ENCODE peak calls at places on chromosomes 13 and 19, in five cellular contexts. Y is WTC11, E is IMR-90, U is fibroblast of lung, N is Calu3. Q is an unnamed sample.

GRCh38 chr13:31067416-31068118 is 94.1 kb downstream of the HSPH1 start:
- DNase-seq in Y (no peak), E (peak), U (peak), N (no peak), Q (peak)

GRCh38 chr13:25067054-25067453 is 28.9 kb upstream of the PABPC3 start:
- DNase-seq in Y (peak), E (no peak), U (no peak), N (no peak), Q (no peak)

GRCh38 chr13:49579501-49579900 is 5.9 kb downstream of the RCBTB1 start:
- DNase-seq in Y (no peak), E (no peak), U (no peak), N (no peak), Q (no peak)

GRCh38 chr13:35771898-35772297 is 295.4 kb upstream of the MAB21L1 start:
- DNase-seq in Y (no peak), E (peak), U (peak), N (no peak), Q (peak)

GRCh38 chr13:44050450-44051063 is 170.9 kb downstream of the LACC1 start:
- DNase-seq in Y (no peak), E (peak), U (no peak), N (peak), Q (peak)

GRCh38 chr13:68816715-68817114 is 1290.9 kb upstream of the ATXN8OS start:
- DNase-seq in Y (no peak), E (no peak), U (no peak), N (no peak), Q (no peak)

GRCh38 chr13:42855416-42855815 is 74.0 kb downstream of the FAM216B start:
- DNase-seq in Y (no peak), E (no peak), U (no peak), N (no peak), Q (no peak)

GRCh38 chr13:22848539-22849052 is 332.2 kb upstream of the SGCG start:
- DNase-seq in Y (peak), E (no peak), U (no peak), N (no peak), Q (no peak)

GRCh38 chr19:50725218-50725931 is 2.2 kb downstream of the CLEC11A start:
- DNase-seq in Y (no peak), E (no peak), U (no peak), N (no peak), Q (no peak)

GRCh38 chr13:23934481-23934880 is 37.2 kb upstream of the C1QTNF9B start:
- DNase-seq in Y (no peak), E (peak), U (peak), N (no peak), Q (peak)

GRCh38 chr13:113586661-113587479 is 2.3 kb downstream of the TFDP1 start:
- DNase-seq in Y (no peak), E (no peak), U (no peak), N (no peak), Q (no peak)

GRCh38 chr19:5590151-5590864 is 22.6 kb upstream of the TINCR start:
- DNase-seq in Y (no peak), E (no peak), U (no peak), N (no peak), Q (no peak)

GRCh38 chr19:1811472-1811894 is 593 bp downstream of the ATP8B3 start:
- DNase-seq in Y (no peak), E (peak), U (peak), N (peak), Q (peak)

GRCh38 chr19:1105217-1105872 is 1.6 kb downstream of the GPX4 start:
- DNase-seq in Y (no peak), E (peak), U (no peak), N (no peak), Q (no peak)

GRCh38 chr13:45518525-45519235 is 53.9 kb downstream of the COG3 start:
- DNase-seq in Y (no peak), E (peak), U (peak), N (no peak), Q (peak)

GRCh38 chr13:48318714-48319457 is 15.3 kb downstream of the RB1 start:
- DNase-seq in Y (no peak), E (no peak), U (no peak), N (no peak), Q (no peak)

GRCh38 chr13:79779761-79780160 is 298.8 kb downstream of the NDFIP2 start:
- DNase-seq in Y (no peak), E (peak), U (peak), N (no peak), Q (peak)

GRCh38 chr19:29665826-29666633 is 769 bp downstream of the PLEKHF1 start:
- DNase-seq in Y (peak), E (peak), U (peak), N (peak), Q (no peak)

GRCh38 chr13:46797468-46798237 is 692 bp upstream of the ESD start:
- DNase-seq in Y (no peak), E (peak), U (no peak), N (no peak), Q (no peak)

GRCh38 chr19:4802711-4803110 is 11.2 kb downstream of the FEM1A start:
- DNase-seq in Y (no peak), E (no peak), U (no peak), N (no peak), Q (no peak)

GRCh38 chr13:109945206-109945960 is 159.0 kb upstream of the IRS2 start:
- DNase-seq in Y (no peak), E (peak), U (peak), N (no peak), Q (peak)

GRCh38 chr13:33207616-33207964 is 78.0 kb downstream of the STARD13 start:
- DNase-seq in Y (no peak), E (peak), U (peak), N (no peak), Q (peak)

GRCh38 chr19:47693903-47694302 is 19.3 kb upstream of the EHD2 start:
- DNase-seq in Y (no peak), E (no peak), U (no peak), N (no peak), Q (no peak)

GRCh38 chr19:7251502-7251901 is 42.7 kb downstream of the INSR start:
- DNase-seq in Y (no peak), E (no peak), U (no peak), N (no peak), Q (no peak)

GRCh38 chr19:14536926-14537692 is 7.7 kb downstream of the TECR start:
- DNase-seq in Y (peak), E (no peak), U (peak), N (peak), Q (peak)

GRCh38 chr13:59963383-59963782 is 200.3 kb downstream of the DIAPH3 start:
- DNase-seq in Y (no peak), E (no peak), U (no peak), N (no peak), Q (no peak)

GRCh38 chr13:28250542-28250941 is 112.2 kb downstream of the PAN3 start:
- DNase-seq in Y (no peak), E (no peak), U (no peak), N (no peak), Q (no peak)

GRCh38 chr13:22486490-22486889 is 694.3 kb upstream of the SGCG start:
- DNase-seq in Y (no peak), E (no peak), U (no peak), N (no peak), Q (no peak)

GRCh38 chr13:112825875-112826274 is 136.0 kb downstream of the ATP11A start:
- DNase-seq in Y (no peak), E (no peak), U (no peak), N (no peak), Q (no peak)

GRCh38 chr13:46361535-46361934 is 25.5 kb downstream of the RUBCNL start:
- DNase-seq in Y (no peak), E (no peak), U (no peak), N (no peak), Q (peak)

GRCh38 chr19:1618157-1619093 is 13.2 kb upstream of the UQCR11 start:
- DNase-seq in Y (peak), E (no peak), U (no peak), N (peak), Q (peak)

DNA sequence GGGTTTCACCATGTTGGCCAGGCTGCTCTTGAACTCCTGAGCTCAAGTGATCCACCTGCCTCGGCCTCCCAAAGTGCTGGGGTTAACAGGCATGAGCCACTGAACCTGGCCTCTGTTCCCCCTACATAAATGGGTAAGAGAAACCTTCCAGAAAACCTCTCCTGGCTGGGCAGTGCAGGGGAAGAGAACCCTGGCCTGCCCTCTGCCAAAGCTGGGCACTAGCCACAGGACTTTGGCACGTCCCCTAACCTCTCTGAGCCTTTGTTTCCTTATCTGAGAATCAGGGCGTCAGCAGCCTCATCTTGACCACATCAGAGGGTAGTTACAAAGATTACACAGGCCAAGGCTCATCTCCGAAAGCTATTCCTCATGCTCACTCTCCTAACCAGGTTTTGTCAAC is 2.2 kb downstream of the SBSN start:
- DNase-seq in Y (no peak), E (no peak), U (no peak), N (no peak), Q (no peak)
- TF ChIP-seq CTCF in Y (no peak), E (no peak), U (no peak), N (no peak), Q (no peak)

DNA sequence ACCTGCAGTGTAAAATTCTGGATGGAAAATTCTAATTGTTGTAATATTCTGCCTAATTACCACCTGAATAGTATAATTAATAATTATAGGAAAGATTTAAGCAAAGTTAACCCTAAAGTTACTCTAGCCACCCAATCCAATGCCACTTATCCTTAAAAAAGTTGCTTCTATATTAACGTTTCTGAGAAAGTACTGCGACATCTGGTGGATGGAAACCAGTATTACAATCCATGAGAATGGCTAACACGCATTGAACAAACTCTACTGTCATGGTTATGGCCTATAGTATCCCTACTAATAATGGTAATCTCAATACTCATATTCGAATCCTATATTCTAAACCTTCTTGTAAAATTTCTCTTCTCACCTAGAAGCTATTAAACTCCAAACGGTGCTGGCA is 1551.8 kb downstream of the SLITRK1 start:
- DNase-seq in Y (no peak), E (no peak), U (no peak), N (no peak), Q (peak)
- TF ChIP-seq CTCF in Y (peak), E (no peak), U (peak), N (no peak), Q (peak)

DNA sequence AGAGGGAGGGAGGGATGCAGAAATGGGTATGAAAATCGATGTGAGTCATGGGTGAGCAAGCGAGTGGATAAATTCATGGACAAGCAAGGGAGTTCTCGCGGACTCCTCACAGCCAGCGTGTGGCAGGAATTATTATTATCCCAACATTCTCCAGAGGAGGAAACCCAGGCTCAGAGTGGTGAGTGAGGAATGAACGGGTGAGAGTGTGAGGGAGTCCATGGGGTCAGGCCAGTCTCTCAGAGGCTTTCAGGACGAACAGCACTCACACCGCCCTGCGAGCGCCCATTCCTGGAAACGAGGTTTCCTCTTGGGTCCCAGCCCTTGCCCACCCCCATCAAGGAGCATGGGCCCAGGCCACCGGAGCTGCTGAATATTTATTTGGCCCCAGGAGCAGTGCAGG is 6.3 kb upstream of the DNAAF3 start:
- DNase-seq in Y (no peak), E (peak), U (peak), N (no peak), Q (peak)
- TF ChIP-seq CTCF in Y (no peak), E (peak), U (peak), N (no peak), Q (no peak)

DNA sequence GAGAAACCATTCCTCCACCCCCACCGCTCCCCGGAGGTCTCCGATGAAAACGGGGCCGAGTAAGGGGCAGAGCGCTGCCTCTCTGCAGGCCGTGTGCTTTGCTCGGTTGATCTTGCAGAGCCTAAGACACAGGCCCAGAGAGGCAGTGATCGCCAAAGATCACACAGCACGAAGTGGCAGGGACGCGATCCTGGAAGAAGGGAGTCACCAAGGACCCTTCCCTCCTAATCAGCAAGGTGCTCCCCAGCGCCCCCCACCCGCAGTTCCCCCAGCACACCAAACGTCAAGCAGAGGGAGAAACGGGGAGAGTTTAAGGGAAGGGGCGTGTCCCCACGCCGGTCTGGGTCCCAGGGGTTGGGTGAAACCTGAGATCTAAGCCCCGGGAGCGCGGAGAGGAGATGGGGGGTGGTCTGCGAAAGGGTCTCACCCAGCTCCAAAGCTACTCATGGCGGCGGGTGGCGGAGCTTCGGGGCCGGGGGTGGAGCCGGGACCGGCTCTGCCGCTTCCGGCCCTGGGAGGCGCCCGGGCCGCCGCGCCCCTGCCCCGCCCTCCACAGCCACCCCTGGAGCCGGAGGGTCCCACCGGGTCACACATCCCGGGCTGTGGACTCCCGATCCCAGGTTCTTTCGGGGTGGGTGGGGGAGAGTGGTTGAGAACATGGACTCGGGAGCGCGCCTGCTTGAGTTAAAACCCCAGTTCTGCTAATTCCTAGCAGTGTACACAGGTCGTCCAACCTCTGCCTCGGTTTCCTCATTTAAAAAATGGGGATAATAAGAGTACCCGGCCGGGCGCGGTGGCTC is at the start of gene EML2:
- DNase-seq in Y (peak), E (no peak), U (peak), N (peak), Q (peak)
- TF ChIP-seq CTCF in Y (no peak), E (no peak), U (peak), N (peak), Q (peak)

GRCh38 chr19:51784109-51784785 is 10.7 kb upstream of the FPR3 start:
- DNase-seq in Y (no peak), E (no peak), U (no peak), N (no peak), Q (no peak)
- TF ChIP-seq CTCF in Y (no peak), E (no peak), U (no peak), N (no peak), Q (no peak)

DNA sequence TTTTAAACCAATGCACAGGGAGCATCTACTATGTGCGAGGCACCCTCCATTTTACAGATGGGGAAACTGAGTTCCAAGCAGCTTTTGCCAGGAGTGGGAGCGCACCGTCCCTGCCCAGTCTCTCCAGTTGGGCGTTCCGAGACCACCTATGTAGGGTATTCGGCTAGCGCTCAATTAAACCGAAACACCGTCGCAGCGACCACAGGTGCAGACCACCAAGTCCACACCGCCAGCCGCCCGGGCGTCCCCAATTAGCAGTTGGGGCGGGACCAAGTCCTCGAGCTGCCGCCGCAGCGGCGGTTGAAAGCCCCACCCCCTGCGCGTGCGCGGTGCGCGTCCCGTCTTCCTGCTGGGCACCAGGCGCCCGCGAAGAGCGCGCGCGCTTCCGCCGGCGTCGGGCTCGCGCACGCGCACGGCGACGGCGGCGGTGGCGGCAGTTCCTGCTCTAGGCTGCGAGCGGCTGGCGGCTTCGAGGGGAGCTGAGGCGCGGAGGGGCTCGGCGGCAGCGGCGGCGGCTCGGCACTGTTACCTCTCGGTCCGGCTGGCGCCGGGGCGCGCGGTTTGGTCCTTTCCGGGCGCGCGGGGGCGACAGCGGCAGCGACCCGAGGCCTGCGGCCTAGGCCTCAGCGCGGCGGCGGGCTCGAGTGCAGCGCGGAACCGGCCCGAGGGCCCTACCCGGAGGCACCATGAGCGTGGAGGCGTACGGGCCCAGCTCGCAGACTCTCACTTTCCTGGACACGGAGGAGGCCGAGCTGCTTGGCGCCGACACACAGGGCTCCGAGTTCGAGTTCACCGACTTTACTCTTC is at the start of gene UPF1:
- DNase-seq in Y (peak), E (peak), U (peak), N (peak), Q (peak)
- TF ChIP-seq CTCF in Y (no peak), E (peak), U (no peak), N (no peak), Q (no peak)

GRCh38 chr13:20057963-20058362 is 99.4 kb downstream of the ZMYM2 start:
- DNase-seq in Y (no peak), E (no peak), U (no peak), N (no peak), Q (no peak)
- TF ChIP-seq CTCF in Y (no peak), E (peak), U (peak), N (no peak), Q (peak)

DNA sequence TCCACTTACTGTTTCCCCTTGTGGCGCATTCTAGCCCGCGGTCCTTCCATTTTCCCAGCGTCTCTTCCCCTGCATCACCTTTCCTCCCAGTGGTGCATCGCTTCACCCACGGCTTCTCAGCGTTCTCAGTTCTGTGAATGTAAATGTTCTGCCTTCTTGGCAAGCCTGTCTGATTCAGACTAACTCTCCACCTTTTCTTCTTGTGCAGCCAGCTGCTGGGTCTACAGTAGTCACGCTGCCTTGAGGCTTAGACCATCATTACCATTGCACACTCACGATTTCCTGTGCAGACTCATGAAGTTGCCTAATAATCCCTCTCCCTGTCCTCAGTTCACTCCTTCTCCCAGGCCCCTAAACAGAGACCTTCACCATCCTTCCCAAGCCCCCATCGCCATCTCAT is 75.0 kb downstream of the DHRS12 start:
- DNase-seq in Y (no peak), E (peak), U (peak), N (no peak), Q (peak)
- TF ChIP-seq CTCF in Y (no peak), E (no peak), U (no peak), N (no peak), Q (no peak)

GRCh38 chr19:55099557-55100506 is 17.6 kb downstream of the PPP1R12C start:
- DNase-seq in Y (peak), E (no peak), U (no peak), N (peak), Q (no peak)

GRCh38 chr19:55097864-55098715 is 19.3 kb downstream of the PPP1R12C start:
- DNase-seq in Y (no peak), E (no peak), U (no peak), N (no peak), Q (no peak)

GRCh38 chr19:55096061-55096701 is 20.5 kb downstream of the EPS8L1 start:
- DNase-seq in Y (peak), E (no peak), U (no peak), N (no peak), Q (no peak)

GRCh38 chr19:55101261-55101660 is 16.2 kb downstream of the PPP1R12C start:
- DNase-seq in Y (no peak), E (no peak), U (no peak), N (no peak), Q (no peak)

DNA sequence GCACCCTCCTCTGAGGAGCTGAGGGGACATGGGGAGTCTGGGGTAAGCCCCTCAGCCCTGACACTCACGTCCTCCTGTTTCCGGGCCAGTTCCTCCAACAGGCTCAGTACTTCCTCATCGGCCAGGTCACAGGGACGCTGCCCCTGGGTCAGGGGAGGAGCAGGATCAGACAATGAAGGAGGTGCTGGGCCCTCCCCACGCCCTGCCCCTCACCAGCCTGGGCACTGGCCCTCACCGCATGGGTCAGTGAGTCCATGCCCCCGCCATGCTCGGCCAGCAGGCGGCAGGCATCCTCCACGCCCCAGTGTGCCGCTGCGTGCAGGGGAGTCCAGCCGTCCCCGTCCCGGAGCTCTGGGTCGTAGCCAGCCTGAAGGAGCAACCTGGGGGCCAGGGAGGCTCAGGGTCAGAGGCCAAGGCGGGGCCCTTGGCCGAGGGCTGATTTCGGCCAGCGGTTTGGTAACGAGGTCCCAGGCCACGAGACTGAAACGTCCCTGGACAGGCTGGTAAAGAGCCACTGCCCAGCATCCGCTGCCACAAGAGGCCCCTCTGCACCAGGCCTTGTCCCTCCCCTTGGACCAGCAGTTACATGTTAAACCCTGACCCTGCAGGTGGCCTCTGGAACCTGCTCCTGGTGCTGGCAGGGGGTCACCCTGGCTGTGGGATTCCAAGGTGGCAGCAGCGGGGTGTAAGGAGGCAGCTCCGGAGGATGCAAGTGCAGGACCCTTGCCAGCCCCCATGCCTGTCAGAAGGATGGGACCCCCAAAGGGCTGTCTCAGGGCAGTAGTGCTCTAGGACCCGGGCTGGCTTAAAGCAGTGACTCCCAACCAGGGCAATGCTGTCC is 18.5 kb downstream of the PPP1R12C start:
- DNase-seq in Y (no peak), E (no peak), U (no peak), N (no peak), Q (no peak)
- TF ChIP-seq CTCF in Y (peak), E (no peak), U (no peak), N (no peak), Q (no peak)